ENCODE peak calls at places on chromosomes 11 and 22, in seven cellular contexts. W is immature natural killer cell; E is fibroblast of lung; R is cardiac muscle cell; A is choroid plexus epithelial cell; V is central memory CD4-positive, alpha-beta T cell; P is A549. Z is an unnamed sample.

GRCh38 chr22:28181332-28181731 is 262.3 kb upstream of the PITPNB start:
- DNase-seq in R (peak), E (no peak), A (peak), P (no peak), W (no peak), V (no peak), Z (no peak)

GRCh38 chr11:111833524-111833923 is 37.9 kb downstream of the ALG9 start:
- DNase-seq in P (no peak), R (peak), V (no peak), W (no peak), A (peak), E (no peak), Z (no peak)

GRCh38 chr11:72274435-72274834 is 30.5 kb upstream of the PHOX2A start:
- DNase-seq in W (no peak), R (peak), V (no peak), E (peak), P (no peak), A (peak), Z (no peak)

GRCh38 chr11:3840870-3841425 is at the start of gene RHOG:
- DNase-seq in V (no peak), P (peak), E (peak), R (peak), W (peak), A (peak), Z (peak)

GRCh38 chr11:65493367-65494176 is 5.3 kb upstream of the MALAT1 start:
- DNase-seq in V (no peak), P (peak), R (peak), W (no peak), A (peak), E (peak), Z (peak)

GRCh38 chr11:45303316-45303715 is 17.2 kb upstream of the SYT13 start:
- DNase-seq in V (no peak), E (no peak), R (no peak), W (no peak), P (no peak), A (no peak), Z (no peak)

GRCh38 chr22:42428025-42428424 is 4.2 kb downstream of the NFAM1 start:
- DNase-seq in P (no peak), A (no peak), R (no peak), W (no peak), E (no peak), V (no peak), Z (no peak)

GRCh38 chr22:44328762-44329161 is 16.0 kb upstream of the SHISAL1 start:
- DNase-seq in A (no peak), V (no peak), R (no peak), W (no peak), P (no peak), E (no peak), Z (no peak)

GRCh38 chr11:41201156-41201555 is 258.3 kb downstream of the LRRC4C start:
- DNase-seq in P (peak), E (peak), A (peak), V (no peak), R (peak), W (no peak), Z (peak)

GRCh38 chr11:36389006-36389405 is 92.9 kb downstream of the PRR5L start:
- DNase-seq in P (no peak), V (no peak), A (no peak), W (no peak), E (no peak), R (no peak), Z (no peak)

GRCh38 chr11:133925756-133926155 is 31.0 kb downstream of the IGSF9B start:
- DNase-seq in A (no peak), R (no peak), E (no peak), V (no peak), P (no peak), W (no peak), Z (no peak)

GRCh38 chr11:15327786-15328231 is 213.1 kb downstream of the INSC start:
- DNase-seq in P (peak), V (no peak), E (peak), W (no peak), A (peak), R (peak), Z (peak)